ENCODE peak calls at places on chromosomes 5 and 9, in five cellular contexts. D is A549, B is uterus, H is H9, C is left ventricle myocardium inferior. S is an unnamed sample. For H3K4me1, the result is how much of the 10 kb centered on the place peaks cover.

GRCh38 chr9:136043386-136044054 is 51.6 kb downstream of the NACC2 start:
- DNase-seq in H (no peak), C (no peak), D (no peak), B (no peak), S (no peak)

GRCh38 chr5:40288791-40289475 is 390.8 kb upstream of the PTGER4 start:
- DNase-seq in C (no peak), D (no peak), H (no peak), B (no peak), S (no peak)

GRCh38 chr5:147234825-147235635 is at the start of gene STK32A:
- DNase-seq in D (peak), H (peak), C (peak), B (peak), S (peak)

GRCh38 chr5:116574682-116575634 is at the start of gene SEMA6A:
- DNase-seq in B (peak), C (peak), H (peak), D (peak), S (peak)

GRCh38 chr5:102760815-102761214 is 5.7 kb downstream of the PAM start:
- DNase-seq in B (no peak), H (no peak), D (no peak), C (no peak), S (no peak)

GRCh38 chr5:33240552-33240951 is 200.2 kb upstream of the TARS1 start:
- DNase-seq in C (no peak), D (no peak), B (no peak), H (no peak), S (no peak)

GRCh38 chr9:135083241-135083810 is 4.1 kb upstream of the OLFM1 start:
- DNase-seq in C (no peak), D (no peak), H (no peak), B (no peak), S (no peak)

GRCh38 chr5:128327973-128328372 is 210.1 kb downstream of the FBN2 start:
- DNase-seq in D (no peak), C (no peak), B (no peak), H (no peak), S (no peak)

GRCh38 chr5:32600057-32600622 is 14.8 kb downstream of the SUB1 start:
- DNase-seq in H (no peak), D (no peak), C (no peak), B (no peak), S (no peak)

GRCh38 chr9:95505676-95506437 is 10.9 kb downstream of the PTCH1 start:
- DNase-seq in C (peak), D (peak), B (peak), H (peak), S (peak)

GRCh38 chr5:78638423-78638822 is 10.1 kb downstream of the LHFPL2 start:
- DNase-seq in C (peak), H (no peak), D (peak), B (peak), S (peak)

GRCh38 chr5:55538621-55539020 is 3.9 kb upstream of the PLPP1 start:
- DNase-seq in C (no peak), H (no peak), D (no peak), B (no peak), S (no peak)

GRCh38 chr9:110183208-110184145 is 24.5 kb downstream of the C9orf152 start:
- DNase-seq in D (peak), C (no peak), B (peak), H (peak), S (no peak)

GRCh38 chr9:123702477-123702876 is 227.4 kb downstream of the DENND1A start:
- DNase-seq in C (no peak), H (no peak), B (no peak), D (no peak), S (no peak)

GRCh38 chr9:82538634-82539033 is 524.3 kb downstream of the RASEF start:
- DNase-seq in B (no peak), H (no peak), C (no peak), D (no peak), S (no peak)

GRCh38 chr5:136984772-136985455 is 514.2 kb downstream of the SPOCK1 start:
- DNase-seq in B (no peak), D (no peak), C (no peak), H (no peak), S (no peak)

GRCh38 chr5:168047043-168047668 is 244.3 kb upstream of the WWC1 start:
- DNase-seq in C (no peak), H (peak), D (peak), B (no peak), S (no peak)
- TF ChIP-seq CTCF in C (peak), H (peak), D (peak), B (no peak), S (no peak)

DNA sequence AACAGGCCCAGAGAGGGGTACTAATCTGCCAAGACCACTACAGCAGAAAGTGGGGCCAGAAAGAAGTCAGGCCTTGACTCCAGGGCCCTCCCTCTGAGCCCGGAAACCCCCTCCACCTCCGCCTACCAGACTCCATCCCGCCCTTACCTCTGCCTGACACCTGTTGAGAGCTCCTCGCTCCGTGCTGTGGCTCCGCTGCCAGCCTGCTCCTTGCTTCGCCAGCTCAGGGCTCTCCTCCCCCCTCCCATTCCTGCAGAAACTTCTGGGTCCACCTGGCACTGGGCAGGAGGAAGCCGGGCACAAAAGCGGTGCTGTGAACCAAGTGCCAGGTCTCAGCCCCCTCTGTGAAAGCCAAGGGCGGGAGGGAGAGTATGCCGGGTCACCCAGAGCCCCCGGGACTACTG is 6.4 kb upstream of the ST6GALNAC6 start:
- DNase-seq in H (no peak), C (no peak), B (no peak), D (no peak), S (peak)
- H3K4me1 ChIP-seq in H (under half), C (half or more), B (under half), D (under half), S (under half)

GRCh38 chr9:85508616-85509015 is 233.1 kb downstream of the AGTPBP1 start:
- DNase-seq in D (peak), C (no peak), H (peak), B (no peak), S (no peak)
- TF ChIP-seq CTCF in D (no peak), C (no peak), H (peak), B (no peak), S (peak)

GRCh38 chr5:1507457-1507856 is 16.3 kb downstream of the LPCAT1 start:
- DNase-seq in H (no peak), D (no peak), C (no peak), B (no peak), S (peak)
- H3K4me1 ChIP-seq in H (under half), D (under half), C (under half), B (under half), S (under half)

GRCh38 chr9:4389755-4390154 is 89.9 kb upstream of the GLIS3 start:
- DNase-seq in D (no peak), H (no peak), B (no peak), C (no peak), S (no peak)

GRCh38 chr9:4389003-4389402 is 89.1 kb upstream of the GLIS3 start:
- DNase-seq in B (no peak), H (no peak), D (no peak), C (no peak), S (no peak)

GRCh38 chr9:4382722-4383317 is 83.0 kb upstream of the GLIS3 start:
- DNase-seq in H (no peak), C (no peak), B (no peak), D (peak), S (no peak)

GRCh38 chr9:4384750-4385149 is 84.9 kb upstream of the GLIS3 start:
- DNase-seq in C (no peak), D (no peak), H (no peak), B (no peak), S (no peak)

GRCh38 chr9:4386819-4387218 is 87.0 kb upstream of the GLIS3 start:
- DNase-seq in H (no peak), B (no peak), C (no peak), D (peak), S (no peak)
- TF ChIP-seq CTCF in H (no peak), B (no peak), C (no peak), D (no peak), S (no peak)

DNA sequence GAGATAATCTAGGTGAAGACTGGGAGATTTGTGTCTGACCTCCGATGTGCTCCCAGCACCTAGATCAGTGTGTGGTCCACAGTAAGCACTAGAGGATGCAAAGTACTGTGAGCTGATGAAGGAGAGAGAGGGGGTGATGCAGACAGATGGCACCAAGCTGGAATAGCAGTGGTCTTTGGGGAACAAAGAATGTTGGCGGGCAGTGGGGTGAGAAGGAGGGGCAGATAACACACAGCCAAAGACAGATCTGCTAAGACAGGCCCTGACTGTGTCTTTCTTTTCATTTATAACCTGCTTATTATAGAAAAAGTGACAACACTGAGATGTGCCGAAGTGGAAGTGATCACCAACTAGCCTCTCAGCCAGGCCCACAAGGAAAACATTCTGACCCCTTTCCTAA is 37.5 kb downstream of the ERGIC1 start:
- DNase-seq in D (no peak), C (no peak), B (no peak), H (no peak), S (no peak)
- H3K4me1 ChIP-seq in D (half or more), C (half or more), B (under half), H (under half), S (half or more)

S was measured in psoas muscle.